ENCODE peak calls at places on chromosomes 6 and 20, in eight cellular contexts. M is lung; L is ureter; O is endodermal cell; S is OCI-LY7; R is stimulated activated naive B cell treated with anti-CD40 and anti-IgM and Interleukin-4, amounts not matched to agents 10 μg/mL and 1 μg/mL and 100 μg/mL, for 72 hours; Q is fibroblast of lung; I is EH. A is an unnamed sample.

GRCh38 chr6:28643017-28643740 is 117.5 kb downstream of the GPX5 start:
- DNase-seq in M (no peak), L (no peak), O (peak), S (no peak), R (peak), Q (peak), I (peak), A (no peak)

GRCh38 chr6:21915707-21916399 is 322.3 kb downstream of the SOX4 start:
- DNase-seq in M (no peak), L (no peak), O (no peak), S (no peak), R (no peak), Q (peak), I (peak), A (no peak)

GRCh38 chr20:63191400-63191799 is 24.5 kb downstream of the YTHDF1 start:
- DNase-seq in M (no peak), L (peak), O (no peak), S (no peak), R (no peak), Q (no peak), I (no peak), A (no peak)

GRCh38 chr6:39495023-39495422 is 172.5 kb upstream of the KCNK16 start:
- DNase-seq in M (no peak), L (no peak), O (no peak), S (no peak), R (no peak), Q (no peak), I (no peak), A (no peak)

GRCh38 chr6:78528926-78529325 is 338.4 kb upstream of the IRAK1BP1 start:
- DNase-seq in M (no peak), L (no peak), O (no peak), S (no peak), R (no peak), Q (no peak), I (no peak), A (no peak)

GRCh38 chr6:43468748-43469681 is 8.4 kb upstream of the TJAP1 start:
- DNase-seq in M (no peak), L (no peak), O (peak), S (no peak), R (no peak), Q (no peak), I (no peak), A (no peak)

GRCh38 chr6:163438298-163438939 is 23.9 kb downstream of the QKI start:
- DNase-seq in M (no peak), L (no peak), O (no peak), S (no peak), R (no peak), Q (no peak), I (peak), A (no peak)

GRCh38 chr6:125432968-125433367 is 131.2 kb upstream of the HDDC2 start:
- DNase-seq in M (no peak), L (no peak), O (no peak), S (peak), R (no peak), Q (no peak), I (no peak), A (no peak)

GRCh38 chr6:15061176-15061575 is 184.7 kb upstream of the JARID2 start:
- DNase-seq in M (no peak), L (no peak), O (no peak), S (peak), R (peak), Q (no peak), I (no peak), A (no peak)